ENCODE peak calls at places on chromosomes 13 and 19, in eight cellular contexts. H, L, K, U, F, A, E and X are unnamed samples.

GRCh38 chr13:52925775-52926285 is 77.4 kb upstream of the PCDH8 start:
- DNase-seq in H (no peak), L (no peak), K (peak), U (peak), F (no peak), A (no peak), E (no peak), X (no peak)

GRCh38 chr19:43354305-43354627 is 780 bp downstream of the CD177 start:
- DNase-seq in H (no peak), L (no peak), K (no peak), U (no peak), F (no peak), A (peak), E (no peak), X (peak)

GRCh38 chr13:112962396-112962795 is 6.6 kb upstream of the MCF2L start:
- DNase-seq in H (no peak), L (no peak), K (no peak), U (no peak), F (no peak), A (no peak), E (no peak), X (no peak)

GRCh38 chr13:79722885-79723445 is 242.0 kb downstream of the NDFIP2 start:
- DNase-seq in H (no peak), L (no peak), K (no peak), U (no peak), F (no peak), A (no peak), E (no peak), X (no peak)

GRCh38 chr13:96025283-96025682 is 27.9 kb downstream of the UGGT2 start:
- DNase-seq in H (no peak), L (no peak), K (no peak), U (no peak), F (no peak), A (no peak), E (no peak), X (no peak)

GRCh38 chr19:33507021-33507956 is 14.3 kb downstream of the PEPD start:
- DNase-seq in H (no peak), L (no peak), K (no peak), U (no peak), F (no peak), A (no peak), E (no peak), X (peak)

GRCh38 chr13:94345374-94346195 is 133.9 kb downstream of the DCT start:
- DNase-seq in H (no peak), L (no peak), K (no peak), U (no peak), F (no peak), A (no peak), E (no peak), X (no peak)

GRCh38 chr13:42490676-42491075 is 83.3 kb upstream of the TNFSF11 start:
- DNase-seq in H (no peak), L (no peak), K (no peak), U (no peak), F (no peak), A (no peak), E (no peak), X (no peak)

GRCh38 chr13:111245781-111246384 is 74.6 kb upstream of the TEX29 start:
- DNase-seq in H (no peak), L (no peak), K (no peak), U (no peak), F (no peak), A (no peak), E (no peak), X (no peak)

GRCh38 chr19:35354898-35355297 is 3.4 kb upstream of the FFAR3 start:
- DNase-seq in H (no peak), L (no peak), K (no peak), U (no peak), F (no peak), A (no peak), E (no peak), X (no peak)

GRCh38 chr13:84481958-84482357 is 599.7 kb upstream of the SLITRK1 start:
- DNase-seq in H (no peak), L (no peak), K (no peak), U (no peak), F (no peak), A (no peak), E (no peak), X (no peak)

GRCh38 chr19:1408300-1409203 is 1.2 kb downstream of the DAZAP1 start:
- DNase-seq in H (peak), L (no peak), K (peak), U (peak), F (no peak), A (peak), E (peak), X (peak)

GRCh38 chr13:51974485-51974884 is 36.8 kb downstream of the ATP7B start:
- DNase-seq in H (no peak), L (no peak), K (no peak), U (no peak), F (no peak), A (no peak), E (no peak), X (no peak)

GRCh38 chr19:15234525-15235130 is 2.4 kb upstream of the EPHX3 start:
- DNase-seq in H (no peak), L (no peak), K (no peak), U (no peak), F (no peak), A (no peak), E (no peak), X (no peak)

GRCh38 chr19:30722801-30723200 is 350.6 kb downstream of the ZNF536 start:
- DNase-seq in H (no peak), L (no peak), K (no peak), U (no peak), F (no peak), A (no peak), E (no peak), X (no peak)

GRCh38 chr19:2251577-2252480 is 2.7 kb downstream of the AMH start:
- DNase-seq in H (no peak), L (no peak), K (no peak), U (no peak), F (no peak), A (no peak), E (no peak), X (no peak)

GRCh38 chr19:39186391-39186790 is 10.4 kb upstream of the NCCRP1 start:
- DNase-seq in H (no peak), L (no peak), K (no peak), U (no peak), F (no peak), A (no peak), E (no peak), X (no peak)

GRCh38 chr19:49847731-49848696 is 2.9 kb upstream of the PTOV1 start:
- DNase-seq in H (no peak), L (no peak), K (no peak), U (no peak), F (no peak), A (no peak), E (peak), X (no peak)

GRCh38 chr19:20334760-20335159 is 167.7 kb downstream of the ZNF486 start:
- DNase-seq in H (no peak), L (no peak), K (no peak), U (no peak), F (no peak), A (no peak), E (no peak), X (no peak)